ENCODE peak calls at places on chromosomes 13 and 19, in seven cellular contexts. F is SK-N-SH, V is GM12892, Q is HepG2, U is GM12878, P is H1, Y is K562. T is an unnamed sample.

GRCh38 chr13:102825921-102826706 is 19.7 kb upstream of the ERCC5 start:
- DNase-seq in V (no peak), Q (no peak), P (no peak), U (no peak), F (no peak), Y (no peak), T (no peak)

GRCh38 chr19:43797556-43797955 is 4.7 kb downstream of the LYPD5 start:
- DNase-seq in U (no peak), V (no peak), Q (no peak), Y (no peak), F (no peak), P (no peak), T (no peak)

GRCh38 chr19:4897146-4897545 is 5.5 kb downstream of the ARRDC5 start:
- DNase-seq in Y (no peak), Q (no peak), U (no peak), V (no peak), P (no peak), F (no peak), T (no peak)

GRCh38 chr19:57171551-57172081 is 4.3 kb upstream of the DUXA start:
- DNase-seq in F (peak), P (peak), Y (peak), Q (peak), U (no peak), V (peak), T (peak)

GRCh38 chr19:42989851-42990250 is 36.4 kb downstream of the PSG11 start:
- DNase-seq in F (no peak), U (no peak), P (no peak), V (no peak), Y (no peak), Q (no peak), T (no peak)

GRCh38 chr19:29596885-29597525 is 9.1 kb upstream of the POP4 start:
- DNase-seq in F (no peak), P (no peak), V (no peak), U (no peak), Y (no peak), Q (peak), T (no peak)

GRCh38 chr13:105918842-105919741 is 616.4 kb downstream of the EFNB2 start:
- DNase-seq in V (no peak), P (no peak), Q (peak), Y (no peak), U (no peak), F (peak), T (no peak)

GRCh38 chr13:22757530-22758120 is 423.2 kb upstream of the SGCG start:
- DNase-seq in P (no peak), F (peak), Y (no peak), Q (no peak), V (no peak), U (no peak), T (no peak)

GRCh38 chr13:28922341-28922740 is 102.2 kb downstream of the MTUS2 start:
- DNase-seq in Q (no peak), P (no peak), F (no peak), Y (no peak), U (no peak), V (no peak), T (no peak)

GRCh38 chr19:18205180-18205915 is 1.5 kb upstream of the RAB3A start:
- DNase-seq in F (peak), Y (peak), Q (no peak), P (peak), V (no peak), U (no peak), T (peak)

GRCh38 chr19:17610384-17610783 is 54.9 kb downstream of the COLGALT1 start:
- DNase-seq in U (no peak), P (no peak), F (peak), Q (peak), V (no peak), Y (peak), T (no peak)

GRCh38 chr19:42121666-42122069 is 10.6 kb downstream of the POU2F2 start:
- DNase-seq in Y (no peak), V (peak), Q (no peak), U (peak), P (no peak), F (no peak), T (no peak)

GRCh38 chr19:41939861-41940442 is 11.7 kb upstream of the ERFL start:
- DNase-seq in V (peak), P (peak), Y (peak), Q (no peak), U (no peak), F (peak), T (peak)

GRCh38 chr19:14555918-14556661 is 15.8 kb downstream of the NDUFB7 start:
- DNase-seq in V (no peak), Q (no peak), P (no peak), U (no peak), Y (no peak), F (no peak), T (no peak)

GRCh38 chr13:46552888-46553520 is at the start of gene LRCH1:
- DNase-seq in U (no peak), Q (peak), F (peak), V (peak), Y (peak), P (peak), T (peak)

GRCh38 chr13:69291292-69291906 is 816.2 kb upstream of the ATXN8OS start:
- DNase-seq in F (no peak), V (no peak), Y (no peak), Q (no peak), P (no peak), U (no peak), T (no peak)

GRCh38 chr13:52846567-52847321 is 1.7 kb downstream of the PCDH8 start:
- DNase-seq in Q (no peak), V (no peak), P (peak), F (peak), Y (no peak), U (no peak), T (no peak)

GRCh38 chr13:31773538-31773937 is 34.2 kb downstream of the RXFP2 start:
- DNase-seq in V (no peak), F (no peak), P (no peak), Q (no peak), U (no peak), Y (no peak), T (no peak)

GRCh38 chr19:34493038-34493648 is 11.6 kb downstream of the WTIP start:
- DNase-seq in P (no peak), U (no peak), Q (no peak), V (no peak), Y (no peak), F (no peak), T (no peak)

GRCh38 chr19:34497112-34497805 is 15.7 kb downstream of the WTIP start:
- DNase-seq in Y (peak), F (no peak), P (no peak), Q (no peak), V (no peak), U (no peak), T (no peak)

GRCh38 chr19:34495416-34495815 is 13.9 kb downstream of the WTIP start:
- DNase-seq in F (no peak), Y (no peak), U (no peak), P (no peak), V (no peak), Q (no peak), T (no peak)

GRCh38 chr19:34493649-34494044 is 12.1 kb downstream of the WTIP start:
- DNase-seq in F (no peak), U (no peak), Q (no peak), Y (no peak), P (no peak), V (no peak), T (no peak)

DNA sequence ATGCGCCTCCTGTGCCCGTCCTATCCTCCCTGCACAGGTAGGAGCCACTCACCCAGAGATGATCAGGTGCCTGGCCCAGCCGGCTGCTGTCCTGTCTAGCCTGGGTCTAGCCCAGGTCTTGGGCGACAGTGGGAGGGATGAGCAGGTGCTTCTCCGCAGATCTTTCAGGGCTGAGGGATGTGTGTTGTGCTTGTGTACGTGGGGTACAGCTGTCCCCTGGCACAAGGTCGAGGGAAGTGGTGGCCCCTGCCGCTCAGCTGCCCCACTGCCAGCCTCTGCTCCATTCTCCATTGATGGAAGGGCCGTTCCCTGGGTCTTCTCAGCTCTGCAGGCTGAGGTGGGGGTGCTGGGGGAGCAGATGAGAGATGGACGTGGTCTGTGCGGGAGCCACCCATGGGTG is 13.0 kb downstream of the WTIP start:
- DNase-seq in V (no peak), F (no peak), Y (no peak), P (no peak), U (no peak), Q (no peak), T (no peak)
- TF ChIP-seq TAF1 in V (no peak), F (no peak), Y (no peak), P (no peak), U (no peak), Q (no peak), T (no peak)

GRCh38 chr13:58463841-58464240 is 832.3 kb downstream of the PCDH17 start:
- DNase-seq in Y (no peak), Q (no peak), F (no peak), V (no peak), P (no peak), U (no peak), T (no peak)

DNA sequence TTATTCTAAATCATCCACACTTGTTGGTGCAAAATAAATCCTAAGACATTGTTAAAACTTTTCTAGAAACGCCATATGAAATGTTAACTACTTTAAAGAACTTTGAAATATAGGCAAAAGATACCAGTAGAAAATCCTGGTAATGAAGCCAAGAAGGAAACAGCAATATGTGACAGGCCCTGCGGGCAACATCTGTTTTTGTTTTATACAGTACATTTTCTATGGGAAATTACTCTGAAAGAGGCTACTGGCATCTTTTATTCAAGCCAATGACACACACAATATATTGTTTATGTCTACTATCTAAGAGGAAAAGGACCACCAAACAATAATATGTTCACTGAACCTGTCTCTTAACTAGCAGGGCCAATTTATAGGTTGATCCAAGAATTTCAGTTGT is 829.7 kb downstream of the PCDH17 start:
- DNase-seq in Y (no peak), Q (no peak), V (no peak), F (peak), U (no peak), P (no peak), T (no peak)
- TF ChIP-seq POLR2AphosphoS5 in Y (no peak), Q (no peak), V (no peak), F (no peak), U (no peak), P (no peak), T (no peak)

DNA sequence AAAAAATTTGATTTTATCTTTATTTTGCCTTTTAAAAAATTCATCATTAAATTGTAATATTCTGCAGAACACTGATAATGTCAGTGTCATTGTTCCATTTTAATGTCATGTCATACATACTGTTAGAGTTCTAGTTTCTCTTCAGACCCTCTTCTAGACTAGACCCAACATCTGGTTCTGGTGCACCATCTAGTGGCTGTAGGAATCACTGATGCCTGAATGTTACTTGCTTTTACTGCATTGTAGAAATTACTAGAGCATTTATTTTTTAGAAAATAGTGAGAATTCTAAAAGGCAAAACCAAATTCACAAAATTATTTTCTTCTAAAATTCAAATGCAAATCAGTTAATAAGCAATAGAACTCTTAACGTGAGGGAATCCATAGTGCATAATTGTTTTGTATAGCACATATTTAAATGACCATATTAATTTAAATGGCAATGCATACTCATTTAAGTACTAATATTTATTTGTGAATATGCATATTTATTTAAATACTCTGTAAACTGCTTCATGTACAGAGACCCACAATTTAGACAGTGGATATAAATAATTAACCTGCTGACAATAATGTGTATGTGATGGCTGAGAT is 425.7 kb downstream of the KLF12 start:
- DNase-seq in V (no peak), U (no peak), F (peak), Y (peak), P (no peak), Q (peak), T (peak)
- TF ChIP-seq TAF1 in V (no peak), U (no peak), F (no peak), Y (no peak), P (no peak), Q (no peak), T (no peak)

DNA sequence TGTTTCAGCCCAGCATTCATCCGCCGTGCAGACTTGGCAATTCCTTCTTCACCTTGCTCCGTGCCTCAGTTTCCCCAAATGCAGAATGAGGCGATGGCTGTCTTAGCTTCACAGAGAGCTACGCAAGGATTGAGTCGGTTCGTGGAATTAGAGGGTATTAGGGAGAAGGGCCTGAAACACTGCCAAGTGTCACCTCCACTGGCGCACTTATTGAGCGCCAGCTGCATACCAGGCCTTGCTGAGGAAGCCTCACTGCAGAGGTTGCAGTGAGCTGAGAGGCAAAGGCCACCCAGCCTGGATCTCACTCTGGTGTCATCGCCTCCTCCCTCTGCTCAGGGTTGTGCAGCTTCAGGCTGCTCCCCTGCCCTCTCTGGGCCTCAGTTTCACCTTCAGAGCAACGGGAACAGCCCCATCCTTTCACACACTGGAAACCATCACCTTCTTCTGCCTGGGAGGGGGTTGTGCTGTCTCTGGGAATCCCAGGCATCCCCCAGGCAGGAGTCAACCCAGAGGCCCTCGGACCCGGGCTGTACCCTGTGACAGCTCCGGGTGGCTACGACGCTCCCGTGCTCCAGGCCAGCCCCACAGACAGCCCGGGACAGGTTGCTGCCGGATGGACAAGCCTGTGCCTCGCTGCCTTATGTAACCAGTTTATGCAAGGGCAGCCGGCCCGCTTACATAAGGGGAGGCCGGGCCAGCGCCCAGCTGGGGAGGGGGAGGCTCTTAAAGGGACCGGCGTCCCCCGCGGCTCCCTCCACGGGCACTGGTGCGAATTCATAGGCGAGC is 31.9 kb downstream of the NFIC start:
- DNase-seq in Y (no peak), F (no peak), U (no peak), P (no peak), V (no peak), Q (peak), T (no peak)
- TF ChIP-seq POLR2AphosphoS5 in Y (no peak), F (no peak), U (no peak), P (no peak), V (no peak), Q (peak), T (no peak)

GRCh38 chr13:101614491-101614890 is 162.0 kb downstream of the ITGBL1 start:
- DNase-seq in U (no peak), F (no peak), P (no peak), V (no peak), Y (no peak), Q (no peak), T (no peak)

GRCh38 chr13:101611491-101612475 is 159.3 kb downstream of the ITGBL1 start:
- DNase-seq in F (no peak), Y (no peak), Q (peak), U (no peak), V (no peak), P (no peak), T (no peak)

GRCh38 chr13:101618440-101619187 is 166.1 kb downstream of the ITGBL1 start:
- DNase-seq in Q (no peak), P (no peak), Y (no peak), U (no peak), F (no peak), V (no peak), T (no peak)

GRCh38 chr13:101612736-101613135 is 160.3 kb downstream of the ITGBL1 start:
- DNase-seq in F (no peak), U (no peak), Q (no peak), P (no peak), Y (no peak), V (no peak), T (no peak)
- TF ChIP-seq TAF1 in F (no peak), U (no peak), Q (no peak), P (no peak), Y (no peak), V (no peak), T (no peak)